ENCODE peak calls at places on chromosomes 5 and 9, in six cellular contexts. B is IMR-90, X is neuronal stem cell, O is mesenchymal stem cell, G is H1, P is trophoblast cell. Y is an unnamed sample. For H3K27me3, the result is how much of the 10 kb centered on the place peaks cover.

GRCh38 chr5:54425258-54425657 is 30.2 kb upstream of the HSPB3 start:
- DNase-seq in B (no peak), X (no peak), O (no peak), G (no peak), P (no peak), Y (no peak)

GRCh38 chr5:137148128-137148527 is 351.0 kb downstream of the SPOCK1 start:
- DNase-seq in B (no peak), X (no peak), O (no peak), G (no peak), P (no peak), Y (no peak)

GRCh38 chr5:150082364-150082763 is 4.0 kb downstream of the CSF1R start:
- DNase-seq in B (no peak), X (no peak), O (no peak), G (no peak), P (no peak), Y (no peak)

GRCh38 chr9:12732971-12733370 is 39.8 kb downstream of the TYRP1 start:
- DNase-seq in B (no peak), X (no peak), O (no peak), G (no peak), P (no peak), Y (no peak)

GRCh38 chr5:158700231-158700996 is 399.3 kb downstream of the EBF1 start:
- DNase-seq in B (no peak), X (no peak), O (no peak), G (no peak), P (no peak), Y (no peak)

GRCh38 chr9:137758067-137758466 is 119.5 kb upstream of the CACNA1B start:
- DNase-seq in B (no peak), X (no peak), O (no peak), G (no peak), P (no peak), Y (no peak)

GRCh38 chr9:125700791-125701190 is 6.2 kb downstream of the MAPKAP1 start:
- DNase-seq in B (peak), X (no peak), O (no peak), G (no peak), P (no peak), Y (peak)

GRCh38 chr5:110702300-110702699 is 24.2 kb downstream of the TMEM232 start:
- DNase-seq in B (no peak), X (no peak), O (no peak), G (no peak), P (no peak), Y (no peak)

GRCh38 chr9:91757802-91758201 is 192.2 kb downstream of the ROR2 start:
- DNase-seq in B (no peak), X (no peak), O (no peak), G (no peak), P (no peak), Y (no peak)

GRCh38 chr9:14343948-14344547 is 30.1 kb upstream of the NFIB start:
- DNase-seq in B (no peak), X (no peak), O (no peak), G (no peak), P (no peak), Y (no peak)

GRCh38 chr5:79236364-79236969 is 536 bp downstream of the JMY start:
- DNase-seq in B (peak), X (peak), O (peak), G (no peak), P (no peak), Y (no peak)

GRCh38 chr9:122383992-122384461 is 13.2 kb downstream of the PTGS1 start:
- DNase-seq in B (peak), X (no peak), O (no peak), G (no peak), P (no peak), Y (no peak)

GRCh38 chr9:128218518-128219389 is 15.6 kb downstream of the DNM1 start:
- DNase-seq in B (peak), X (peak), O (peak), G (peak), P (peak), Y (peak)

GRCh38 chr5:135576075-135576599 is 2.7 kb downstream of the CXCL14 start:
- DNase-seq in B (peak), X (no peak), O (no peak), G (no peak), P (peak), Y (peak)

GRCh38 chr5:82211855-82212572 is 66.1 kb downstream of the RPS23 start:
- DNase-seq in B (no peak), X (no peak), O (no peak), G (no peak), P (no peak), Y (no peak)

GRCh38 chr5:83306572-83307241 is 164.8 kb upstream of the VCAN start:
- DNase-seq in B (peak), X (no peak), O (peak), G (no peak), P (no peak), Y (no peak)

GRCh38 chr5:133144245-133144981 is 92.6 kb downstream of the HSPA4 start:
- DNase-seq in B (no peak), X (no peak), O (no peak), G (no peak), P (no peak), Y (no peak)

GRCh38 chr9:72441296-72442211 is 76.5 kb upstream of the ZFAND5 start:
- DNase-seq in B (peak), X (no peak), O (no peak), G (no peak), P (no peak), Y (no peak)
- H2AFZ ChIP-seq in B (peak), X (peak), O (no peak), G (peak), P (no peak), Y (no peak)

GRCh38 chr5:1563051-1563461 is 39.3 kb upstream of the LPCAT1 start:
- DNase-seq in B (no peak), X (no peak), O (no peak), G (no peak), P (no peak), Y (no peak)

GRCh38 chr5:1563617-1564181 is 39.9 kb upstream of the LPCAT1 start:
- DNase-seq in B (no peak), X (no peak), O (no peak), G (no peak), P (no peak), Y (no peak)

GRCh38 chr5:1561402-1561929 is 37.7 kb upstream of the LPCAT1 start:
- DNase-seq in B (no peak), X (no peak), O (no peak), G (no peak), P (no peak), Y (no peak)

GRCh38 chr5:1564182-1564748 is 40.5 kb upstream of the LPCAT1 start:
- DNase-seq in B (peak), X (no peak), O (peak), G (no peak), P (peak), Y (no peak)

DNA sequence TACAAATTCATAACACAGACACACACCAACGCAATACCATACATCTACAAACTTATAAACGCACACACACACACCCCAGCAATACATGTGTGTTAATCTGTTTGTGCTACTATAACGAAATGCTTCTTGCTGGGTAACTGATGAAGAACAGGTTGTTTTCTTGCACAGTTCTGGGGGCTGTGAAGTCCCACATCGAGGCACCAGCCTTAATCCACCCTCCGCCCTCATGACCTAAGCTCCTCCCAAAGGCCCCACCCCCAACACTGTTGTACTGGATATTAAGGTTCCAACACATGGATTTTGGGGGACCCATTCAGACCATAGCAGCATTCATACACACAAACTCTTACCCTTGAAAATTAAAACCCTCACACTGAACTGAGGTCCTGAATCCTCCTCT is 38.8 kb upstream of the LPCAT1 start:
- DNase-seq in B (no peak), X (no peak), O (no peak), G (no peak), P (no peak), Y (no peak)
- H3K27me3 ChIP-seq in B (under half), X (under half), O (under half), G (under half), P (under half), Y (under half)

GRCh38 chr5:5327126-5327525 is 95.4 kb upstream of the ICE1 start:
- DNase-seq in B (no peak), X (no peak), O (no peak), G (no peak), P (no peak), Y (no peak)

GRCh38 chr5:5321137-5321536 is 101.3 kb upstream of the ICE1 start:
- DNase-seq in B (no peak), X (no peak), O (no peak), G (no peak), P (no peak), Y (no peak)

GRCh38 chr5:5323551-5323950 is 98.9 kb upstream of the ICE1 start:
- DNase-seq in B (no peak), X (no peak), O (no peak), G (no peak), P (no peak), Y (no peak)

GRCh38 chr5:5330723-5331530 is 91.5 kb upstream of the ICE1 start:
- DNase-seq in B (no peak), X (no peak), O (peak), G (no peak), P (no peak), Y (no peak)

DNA sequence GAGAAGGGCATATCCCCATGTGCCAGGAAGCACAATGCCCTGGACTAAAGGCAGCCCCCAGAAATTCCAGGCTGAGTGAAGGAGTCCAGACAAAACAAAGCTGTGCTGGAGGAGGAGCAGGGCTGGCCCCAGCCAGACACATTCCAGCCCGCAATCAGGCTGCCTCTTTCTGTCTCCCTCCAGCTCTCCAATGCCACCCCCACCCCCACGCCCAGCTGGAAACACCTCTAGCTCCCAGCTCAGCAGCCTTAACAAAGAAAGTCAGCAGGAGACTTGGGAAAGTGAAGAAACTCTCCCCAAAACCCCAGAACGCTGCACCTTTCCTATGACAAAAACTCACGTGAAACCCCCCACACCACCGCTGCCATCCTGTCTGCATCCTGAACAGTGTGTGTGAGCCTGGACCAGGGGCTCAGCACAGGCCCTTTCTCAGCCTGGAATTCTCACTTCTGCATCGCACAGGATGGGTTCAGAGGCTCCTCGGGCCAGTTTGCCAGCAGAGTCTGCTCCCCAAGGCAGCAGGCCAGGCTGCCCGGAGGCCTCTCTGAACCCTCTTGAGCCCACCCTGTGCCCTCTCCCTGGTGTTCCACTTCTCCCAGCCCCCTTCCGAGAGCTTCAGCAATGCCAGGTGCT is 96.2 kb upstream of the ICE1 start:
- DNase-seq in B (no peak), X (peak), O (no peak), G (no peak), P (no peak), Y (no peak)
- H3K23ac ChIP-seq in B (no peak), X (peak), O (no peak), G (no peak), P (no peak), Y (no peak)

DNA sequence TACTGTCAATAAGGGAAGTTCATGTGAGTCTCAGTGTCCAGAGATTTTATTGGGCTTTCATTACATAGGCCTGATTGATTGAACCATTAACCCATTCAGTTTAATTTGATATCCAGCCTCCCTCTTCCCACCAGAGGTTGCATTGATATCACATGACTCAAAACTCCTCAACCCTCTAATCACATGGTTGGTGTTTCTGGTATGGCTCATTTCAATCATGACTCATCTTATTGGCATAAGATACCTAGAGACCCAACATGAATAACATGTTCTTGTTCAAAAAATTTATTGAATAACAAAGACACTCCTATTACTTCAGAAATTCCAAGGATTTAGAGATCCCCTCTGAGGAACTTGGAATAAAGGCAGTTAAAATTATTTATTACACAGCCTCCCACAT is 982.2 kb downstream of the TLE1 start:
- DNase-seq in B (peak), X (no peak), O (no peak), G (no peak), P (no peak), Y (no peak)
- H2AFZ ChIP-seq in B (no peak), X (no peak), O (no peak), G (no peak), P (no peak), Y (no peak)

GRCh38 chr9:109497193-109498165 is 628 bp downstream of the PTPN3 start:
- DNase-seq in B (no peak), X (no peak), O (no peak), G (no peak), P (no peak), Y (no peak)
- H3K27me3 ChIP-seq in B (half or more), X (half or more), O (under half), G (under half), P (under half), Y (under half)

GRCh38 chr9:112760821-112761220 is 10.3 kb downstream of the SNX30 start:
- DNase-seq in B (no peak), X (no peak), O (no peak), G (no peak), P (no peak), Y (no peak)
- H3K23ac ChIP-seq in B (no peak), X (no peak), O (no peak), G (no peak), P (no peak), Y (no peak)

DNA sequence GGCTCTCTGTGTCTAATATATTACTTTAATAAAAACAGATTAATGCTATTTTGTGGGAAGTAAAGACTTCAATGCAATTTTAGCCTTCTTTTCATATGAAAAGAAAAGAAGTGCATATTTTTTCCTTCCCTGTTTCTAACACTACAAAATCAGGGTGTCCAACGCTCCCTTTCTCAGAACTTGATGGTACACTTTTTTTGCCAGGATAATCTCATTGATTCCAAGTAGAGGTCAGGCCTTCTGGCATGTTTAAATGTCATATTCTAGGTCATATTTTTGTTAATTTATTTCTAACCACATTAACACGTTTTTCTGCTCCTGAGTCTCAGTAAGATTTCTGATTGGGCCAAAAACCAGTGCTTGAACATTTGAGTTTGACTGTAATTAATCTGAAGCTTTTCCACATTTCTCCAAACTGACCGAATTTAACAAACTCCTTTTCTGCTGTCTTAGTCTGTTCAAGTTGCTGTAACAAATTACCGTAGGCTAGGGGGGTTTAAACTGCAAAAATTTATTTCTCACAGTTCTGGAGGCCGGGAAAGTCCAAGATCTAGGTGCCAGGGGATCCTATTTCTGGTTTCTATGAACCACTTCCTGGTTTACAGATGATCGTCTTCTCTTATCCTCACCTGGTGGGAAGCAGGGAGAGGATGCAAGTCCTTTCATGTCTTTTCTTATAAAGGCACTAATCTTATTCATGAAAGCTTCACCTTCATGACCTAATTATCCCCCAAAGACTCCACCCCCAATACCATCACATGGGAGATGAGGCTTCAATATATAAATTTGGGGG is 63.2 kb upstream of the ELL2 start:
- DNase-seq in B (no peak), X (no peak), O (no peak), G (no peak), P (no peak), Y (no peak)
- H2AFZ ChIP-seq in B (no peak), X (peak), O (no peak), G (no peak), P (no peak), Y (peak)

GRCh38 chr5:93598997-93599371 is 16.0 kb downstream of the NR2F1 start:
- DNase-seq in B (no peak), X (no peak), O (no peak), G (no peak), P (no peak), Y (no peak)

GRCh38 chr5:93599427-93600146 is 16.6 kb downstream of the NR2F1 start:
- DNase-seq in B (peak), X (no peak), O (peak), G (no peak), P (no peak), Y (peak)

GRCh38 chr5:93601053-93601429 is 18.0 kb downstream of the NR2F1 start:
- DNase-seq in B (no peak), X (no peak), O (no peak), G (no peak), P (no peak), Y (no peak)

GRCh38 chr5:93601433-93602175 is 18.6 kb downstream of the NR2F1 start:
- DNase-seq in B (peak), X (no peak), O (peak), G (no peak), P (no peak), Y (no peak)

GRCh38 chr5:93600409-93601052 is 17.5 kb downstream of the NR2F1 start:
- DNase-seq in B (peak), X (no peak), O (peak), G (no peak), P (no peak), Y (no peak)
- H3K27me3 ChIP-seq in B (under half), X (under half), O (half or more), G (half or more), P (half or more), Y (half or more)

Y was measured in H9.